ENCODE peak calls at places on chromosomes 16 and 17, in six cellular contexts. U is right lobe of liver, A is heart left ventricle, V is MG63, P is upper lobe of right lung, F is choroid plexus epithelial cell. B is an unnamed sample.

GRCh38 chr17:49985310-49985990 is 9.6 kb downstream of the DLX3 start:
- DNase-seq in U (no peak), P (no peak), F (no peak), V (no peak), A (no peak), B (no peak)

GRCh38 chr17:80389011-80389995 is 25.7 kb upstream of the ENDOV start:
- DNase-seq in U (peak), P (no peak), V (no peak), A (no peak), F (peak), B (peak)

GRCh38 chr16:3058173-3059030 is 7.0 kb upstream of the IL32 start:
- DNase-seq in A (peak), V (no peak), U (peak), F (peak), P (peak), B (no peak)

GRCh38 chr17:64544742-64545141 is 38.0 kb downstream of the CEP95 start:
- DNase-seq in V (no peak), A (no peak), U (no peak), P (no peak), F (no peak), B (no peak)

GRCh38 chr16:4411684-4412083 is 4.7 kb downstream of the CORO7 start:
- DNase-seq in V (no peak), F (peak), P (peak), U (no peak), A (peak), B (peak)

GRCh38 chr17:16371742-16372141 is 9.1 kb upstream of the UBB start:
- DNase-seq in P (no peak), V (no peak), U (no peak), A (no peak), F (peak), B (peak)

GRCh38 chr17:43907425-43907981 is at the start of gene MPP2:
- DNase-seq in U (no peak), A (peak), P (peak), F (peak), V (no peak), B (no peak)

GRCh38 chr17:80504671-80505413 is 28.4 kb upstream of the NPTX1 start:
- DNase-seq in A (no peak), P (no peak), F (peak), U (no peak), V (peak), B (peak)

GRCh38 chr16:57713596-57713995 is 19.0 kb downstream of the DRC7 start:
- DNase-seq in A (no peak), P (no peak), V (no peak), U (no peak), F (no peak), B (no peak)

GRCh38 chr16:50469744-50470301 is 78.4 kb upstream of the NKD1 start:
- DNase-seq in P (no peak), A (no peak), U (no peak), V (no peak), F (no peak), B (no peak)
- H3K4me3 ChIP-seq in P (no peak), A (no peak), U (no peak), V (no peak), F (no peak), B (no peak)

DNA sequence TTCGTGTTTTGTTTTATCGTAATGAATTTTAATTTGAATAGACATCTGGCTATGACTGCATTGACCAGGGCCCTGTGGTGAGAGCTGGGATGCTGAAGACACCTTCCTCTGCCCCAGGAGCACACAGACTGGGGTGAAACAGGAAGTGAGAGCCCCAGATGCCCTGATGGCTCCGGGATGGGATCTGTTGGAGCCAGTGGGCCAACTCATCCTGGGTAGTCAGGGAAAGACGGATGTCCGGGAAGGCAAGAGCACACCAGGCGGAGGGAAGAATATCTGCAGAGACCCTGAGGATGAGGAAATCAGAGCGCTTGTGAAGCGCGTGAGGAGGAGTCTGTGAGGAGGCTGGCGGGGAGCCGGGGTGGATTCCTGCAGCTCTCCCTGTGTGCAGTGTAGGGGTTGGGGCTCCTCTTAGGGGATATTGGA is 71.5 kb upstream of the LGALS9 start:
- DNase-seq in F (peak), P (no peak), V (no peak), A (no peak), U (no peak), B (peak)
- H3K4me3 ChIP-seq in F (peak), P (peak), V (no peak), A (peak), U (no peak), B (peak)

GRCh38 chr16:55331648-55332185 is 7.7 kb downstream of the IRX6 start:
- DNase-seq in V (no peak), P (no peak), F (no peak), U (no peak), A (no peak), B (no peak)
- H3K4me3 ChIP-seq in V (no peak), P (no peak), F (no peak), U (no peak), A (peak), B (no peak)

DNA sequence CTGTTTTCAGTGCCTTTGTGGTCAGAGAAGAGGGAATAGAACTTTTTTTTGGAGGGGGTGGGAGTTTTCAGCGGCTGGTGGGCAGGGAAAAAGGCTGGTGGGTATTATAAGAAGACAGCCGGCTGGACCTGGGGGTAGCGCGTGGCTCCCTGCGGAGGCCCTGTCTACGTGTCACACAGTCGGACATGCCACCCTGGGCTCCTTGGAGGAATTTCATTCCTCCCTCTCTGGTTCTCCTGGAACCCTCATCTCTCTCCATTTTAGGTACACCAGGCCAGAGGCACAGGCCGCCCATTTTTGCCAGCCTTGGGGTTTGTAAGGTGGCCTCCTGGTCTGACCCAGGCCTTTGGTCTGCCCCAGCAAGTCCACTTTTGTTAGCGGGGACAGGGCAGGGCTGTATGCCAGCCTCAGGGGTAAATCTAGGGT is 908 bp downstream of the FKBP10 start:
- DNase-seq in U (no peak), A (no peak), V (no peak), P (no peak), F (no peak), B (no peak)
- H3K4me3 ChIP-seq in U (no peak), A (peak), V (peak), P (no peak), F (peak), B (peak)

GRCh38 chr17:68200689-68201424 is 47.0 kb upstream of the AMZ2 start:
- DNase-seq in F (peak), U (peak), V (peak), P (peak), A (peak), B (peak)
- H3K4me3 ChIP-seq in F (peak), U (peak), V (peak), P (peak), A (peak), B (peak)